ENCODE peak calls at places on chromosome 4, in four cellular contexts. W, J, M and V are unnamed samples.

GRCh38 chr4:856468-856901 is 30.6 kb upstream of the CPLX1 start:
- DNase-seq in W (peak; percentile 31), J (no peak), M (no peak), V (no peak)

GRCh38 chr4:102157984-102158383 is 187.3 kb downstream of the SLC39A8 start:
- DNase-seq in W (no peak), J (no peak), M (no peak), V (no peak)

GRCh38 chr4:110193822-110194761 is 4.3 kb downstream of the ELOVL6 start:
- DNase-seq in W (peak; percentile 91), J (peak; percentile 56), M (peak; percentile 96), V (peak; percentile 18)

GRCh38 chr4:47741200-47741599 is 96.7 kb downstream of the CORIN start:
- DNase-seq in W (peak; percentile 94), J (no peak), M (no peak), V (no peak)

GRCh38 chr4:40322853-40323252 is 12.3 kb upstream of the CHRNA9 start:
- DNase-seq in W (no peak), J (no peak), M (no peak), V (no peak)

GRCh38 chr4:111323916-111324315 is 701.0 kb upstream of the PITX2 start:
- DNase-seq in W (no peak), J (no peak), M (no peak), V (no peak)

GRCh38 chr4:55381502-55381901 is 14.3 kb upstream of the TMEM165 start:
- DNase-seq in W (no peak), J (no peak), M (no peak), V (no peak)

GRCh38 chr4:140637836-140638235 is 69.1 kb upstream of the UCP1 start:
- DNase-seq in W (peak; percentile 58), J (peak; percentile 35), M (no peak), V (no peak)

GRCh38 chr4:5267418-5267817 is 216.1 kb downstream of the STK32B start:
- DNase-seq in W (no peak), J (no peak), M (no peak), V (no peak)

GRCh38 chr4:6298035-6298434 is 28.4 kb downstream of the WFS1 start:
- DNase-seq in W (no peak), J (no peak), M (no peak), V (no peak)

GRCh38 chr4:78776031-78776728 is at the start of gene BMP2K:
- DNase-seq in W (peak; percentile 86), J (peak; percentile 89), M (peak; percentile 50), V (peak; percentile 83)

GRCh38 chr4:5247735-5248134 is 196.5 kb downstream of the STK32B start:
- DNase-seq in W (no peak), J (no peak), M (no peak), V (no peak)

GRCh38 chr4:15659768-15660394 is 4.7 kb upstream of the FBXL5 start:
- DNase-seq in W (peak; percentile 95), J (no peak), M (no peak), V (no peak)

GRCh38 chr4:24915121-24915922 is 2.5 kb upstream of the CCDC149 start:
- DNase-seq in W (no peak), J (no peak), M (no peak), V (no peak)

GRCh38 chr4:84937381-84937977 is 29.0 kb downstream of the WDFY3 start:
- DNase-seq in W (no peak), J (no peak), M (no peak), V (no peak)

GRCh38 chr4:169384741-169385140 is 114.0 kb upstream of the SH3RF1 start:
- DNase-seq in W (no peak), J (no peak), M (no peak), V (no peak)

GRCh38 chr4:86036729-86037128 is 323.1 kb downstream of the MAPK10 start:
- DNase-seq in W (no peak), J (no peak), M (no peak), V (no peak)

GRCh38 chr4:174828845-174829701 is at the start of gene GLRA3:
- DNase-seq in W (peak; percentile 27), J (peak; percentile 78), M (peak; percentile 91), V (peak; percentile 91)

GRCh38 chr4:84492737-84493091 is 6.4 kb downstream of the NKX6-1 start:
- DNase-seq in W (no peak), J (no peak), M (no peak), V (no peak)

GRCh38 chr4:82889287-82889686 is 1.7 kb downstream of the SEC31A start:
- DNase-seq in W (no peak), J (no peak), M (no peak), V (no peak)
- TF ChIP-seq CTCF in W (no peak), J (no peak), M (no peak), V (no peak)

GRCh38 chr4:11535333-11535732 is 106.6 kb upstream of the HS3ST1 start:
- DNase-seq in W (no peak), J (no peak), M (no peak), V (no peak)
- TF ChIP-seq CTCF in W (no peak), J (no peak), M (no peak), V (no peak)

GRCh38 chr4:148126825-148127224 is 315.4 kb downstream of the NR3C2 start:
- DNase-seq in W (no peak), J (no peak), M (no peak), V (no peak)
- TF ChIP-seq CTCF in W (no peak), J (no peak), M (no peak), V (no peak)

GRCh38 chr4:121096629-121097028 is 24.3 kb upstream of the NDNF start:
- DNase-seq in W (peak; percentile 28), J (no peak), M (no peak), V (no peak)
- TF ChIP-seq CTCF in W (no peak), J (peak; percentile 68), M (peak; percentile 78), V (peak; percentile 71)

GRCh38 chr4:75596061-75596460 is 34.3 kb downstream of the CDKL2 start:
- DNase-seq in W (no peak), J (no peak), M (no peak), V (no peak)

GRCh38 chr4:75598390-75598789 is 31.9 kb downstream of the CDKL2 start:
- DNase-seq in W (peak; percentile 18), J (no peak), M (no peak), V (no peak)

GRCh38 chr4:75593393-75593792 is 36.9 kb downstream of the CDKL2 start:
- DNase-seq in W (no peak), J (no peak), M (no peak), V (no peak)
- TF ChIP-seq CTCF in W (no peak), J (no peak), M (no peak), V (no peak)

DNA sequence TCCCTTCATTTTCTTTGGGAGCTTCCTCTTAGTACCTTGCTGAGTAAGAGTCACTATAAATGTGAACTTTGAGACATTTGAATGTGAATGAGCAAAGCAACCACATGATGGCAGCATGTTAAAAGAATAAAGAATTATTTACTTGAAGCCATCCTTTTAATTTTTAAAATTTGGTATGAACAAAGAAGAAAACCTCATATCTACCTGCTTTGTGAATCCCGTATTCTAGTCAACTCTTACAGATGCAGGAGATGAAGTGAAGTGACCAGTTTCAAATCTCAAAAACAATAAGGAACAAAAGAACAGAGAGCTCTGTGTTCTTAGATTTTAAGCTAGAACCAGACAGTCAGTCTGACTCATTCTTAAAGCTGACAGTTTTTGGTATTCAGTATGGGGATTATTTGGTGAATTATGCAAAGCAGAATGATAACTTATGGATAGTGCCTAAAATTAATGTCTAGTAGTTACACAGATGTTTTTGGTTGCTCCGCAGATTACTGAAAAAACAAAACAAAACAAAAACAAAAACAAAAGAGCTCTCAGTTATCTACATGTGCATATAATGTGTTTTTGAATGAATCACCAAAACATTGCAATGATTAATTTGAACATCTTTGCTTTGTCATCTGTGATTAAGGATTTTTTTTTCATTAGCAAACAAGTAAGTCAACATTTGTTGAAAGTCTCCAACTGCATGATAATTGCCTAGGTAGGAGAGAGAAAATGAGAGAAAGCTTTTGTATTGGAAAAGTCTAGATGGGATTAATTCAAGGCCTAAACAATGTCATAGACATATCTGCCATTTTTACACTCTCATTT is 48.2 kb upstream of the H2AZ1 start:
- DNase-seq in W (peak; percentile 12), J (no peak), M (no peak), V (no peak)
- TF ChIP-seq CTCF in W (no peak), J (no peak), M (peak; percentile 55), V (peak; percentile 46)

GRCh38 chr4:177108708-177109107 is 201.0 kb upstream of the NEIL3 start:
- DNase-seq in W (peak; percentile 9), J (no peak), M (no peak), V (no peak)
- TF ChIP-seq CTCF in W (no peak), J (no peak), M (peak; percentile 34), V (no peak)